ENCODE peak calls at places on chromosomes 2 and 18, in eight cellular contexts. H is hepatocyte, Q is fibroblast of lung, K is aorta, E is heart left ventricle, B is K562, Y is MM.1S, R is OCI-LY7. V is an unnamed sample. For H3K9me3, the result is how much of the 10 kb centered on the place peaks cover.

GRCh38 chr2:201130524-201131186 is 14.7 kb downstream of the CFLAR start:
- DNase-seq in H (no peak), Q (peak), K (no peak), E (no peak), B (no peak), Y (no peak), R (peak), V (no peak)

GRCh38 chr2:23037596-23037995 is 347.4 kb upstream of the KLHL29 start:
- DNase-seq in H (no peak), Q (no peak), K (no peak), E (no peak), B (no peak), Y (no peak), R (no peak), V (no peak)

GRCh38 chr2:19876751-19877150 is 25.0 kb downstream of the TTC32 start:
- DNase-seq in H (no peak), Q (peak), K (no peak), E (no peak), B (no peak), Y (no peak), R (no peak), V (no peak)

GRCh38 chr2:168639024-168639423 is 163.4 kb upstream of the NOSTRIN start:
- DNase-seq in H (peak), Q (peak), K (no peak), E (no peak), B (no peak), Y (no peak), R (no peak), V (no peak)

GRCh38 chr18:54267688-54268087 is 1.6 kb upstream of the POLI start:
- DNase-seq in H (no peak), Q (no peak), K (no peak), E (no peak), B (no peak), Y (no peak), R (no peak), V (no peak)

GRCh38 chr2:207765541-207765940 is 4.2 kb downstream of the FZD5 start:
- DNase-seq in H (peak), Q (no peak), K (no peak), E (no peak), B (peak), Y (no peak), R (no peak), V (no peak)

GRCh38 chr2:129014432-129014831 is 695.8 kb upstream of the HS6ST1 start:
- DNase-seq in H (no peak), Q (no peak), K (no peak), E (no peak), B (no peak), Y (no peak), R (no peak), V (no peak)

GRCh38 chr2:236862961-236863728 is 222.5 kb upstream of the COPS8 start:
- DNase-seq in H (no peak), Q (peak), K (no peak), E (no peak), B (no peak), Y (no peak), R (no peak), V (no peak)

GRCh38 chr2:230762317-230762896 is 49.8 kb downstream of the CAB39 start:
- DNase-seq in H (peak), Q (peak), K (no peak), E (no peak), B (peak), Y (peak), R (peak), V (no peak)

GRCh38 chr2:68158134-68158447 is 403 bp downstream of the PNO1 start:
- DNase-seq in H (no peak), Q (peak), K (no peak), E (no peak), B (no peak), Y (no peak), R (no peak), V (no peak)

GRCh38 chr18:12366379-12366778 is 10.6 kb downstream of the AFG3L2 start:
- DNase-seq in H (no peak), Q (no peak), K (no peak), E (no peak), B (no peak), Y (no peak), R (no peak), V (no peak)

GRCh38 chr18:62963522-62963921 is 248.2 kb downstream of the PHLPP1 start:
- DNase-seq in H (peak), Q (no peak), K (no peak), E (no peak), B (no peak), Y (no peak), R (no peak), V (no peak)

GRCh38 chr2:240585101-240585500 is 1.4 kb upstream of the CAPN10 start:
- DNase-seq in H (no peak), Q (no peak), K (no peak), E (no peak), B (no peak), Y (peak), R (peak), V (no peak)

GRCh38 chr2:28663359-28663758 is 88.3 kb upstream of the PPP1CB start:
- DNase-seq in H (peak), Q (peak), K (peak), E (no peak), B (no peak), Y (no peak), R (no peak), V (no peak)

GRCh38 chr2:215901796-215902195 is 111.6 kb downstream of the MREG start:
- DNase-seq in H (no peak), Q (no peak), K (no peak), E (no peak), B (no peak), Y (no peak), R (no peak), V (no peak)

GRCh38 chr2:10944799-10945198 is 33.1 kb downstream of the KCNF1 start:
- DNase-seq in H (no peak), Q (no peak), K (no peak), E (no peak), B (no peak), Y (no peak), R (no peak), V (no peak)

GRCh38 chr18:49031511-49032188 is 80.9 kb upstream of the SMAD7 start:
- DNase-seq in H (peak), Q (no peak), K (peak), E (no peak), B (no peak), Y (no peak), R (no peak), V (no peak)

GRCh38 chr2:232957607-232958211 is 55.3 kb downstream of the NGEF start:
- DNase-seq in H (no peak), Q (no peak), K (no peak), E (no peak), B (no peak), Y (peak), R (peak), V (no peak)

GRCh38 chr2:59383473-59383872 is 1142.3 kb upstream of the FANCL start:
- DNase-seq in H (no peak), Q (no peak), K (no peak), E (no peak), B (no peak), Y (no peak), R (no peak), V (no peak)

GRCh38 chr2:104854507-104855173 is 725 bp downstream of the POU3F3 start:
- DNase-seq in H (no peak), Q (peak), K (no peak), E (no peak), B (no peak), Y (no peak), R (peak), V (no peak)

GRCh38 chr2:237201461-237202287 is 116.0 kb downstream of the COPS8 start:
- DNase-seq in H (peak), Q (peak), K (peak), E (no peak), B (peak), Y (no peak), R (no peak), V (peak)

GRCh38 chr2:8663997-8664396 is 17.9 kb upstream of the ID2 start:
- DNase-seq in H (no peak), Q (no peak), K (no peak), E (no peak), B (no peak), Y (no peak), R (no peak), V (peak)

GRCh38 chr2:89833780-89834117 is 1142.3 kb downstream of the RPIA start:
- DNase-seq in H (peak), Q (peak), K (no peak), E (no peak), B (no peak), Y (no peak), R (no peak), V (no peak)

GRCh38 chr18:52333860-52334259 is 6.1 kb upstream of the DCC start:
- DNase-seq in H (no peak), Q (no peak), K (no peak), E (no peak), B (no peak), Y (peak), R (no peak), V (no peak)

GRCh38 chr2:217834744-217835513 is 167.9 kb downstream of the TNS1 start:
- DNase-seq in H (no peak), Q (no peak), K (no peak), E (peak), B (no peak), Y (no peak), R (no peak), V (no peak)
- H3K27ac ChIP-seq in H (no peak), Q (no peak), K (no peak), E (peak), B (no peak), Y (no peak), R (no peak), V (no peak)

GRCh38 chr2:3974765-3975164 is 271.4 kb downstream of the DCDC2C start:
- DNase-seq in H (no peak), Q (no peak), K (no peak), E (no peak), B (no peak), Y (no peak), R (no peak), V (no peak)
- H3K9me3 ChIP-seq in H (under half), Q (under half), K (under half), E (under half), B (under half), Y (under half), R (under half), V (under half)

GRCh38 chr2:198316852-198317395 is 512.5 kb downstream of the PLCL1 start:
- DNase-seq in H (no peak), Q (no peak), K (no peak), E (no peak), B (no peak), Y (no peak), R (no peak), V (no peak)

GRCh38 chr2:198315791-198316190 is 511.4 kb downstream of the PLCL1 start:
- DNase-seq in H (no peak), Q (peak), K (no peak), E (no peak), B (no peak), Y (no peak), R (no peak), V (no peak)

GRCh38 chr2:198316231-198316630 is 511.8 kb downstream of the PLCL1 start:
- DNase-seq in H (no peak), Q (no peak), K (no peak), E (no peak), B (no peak), Y (no peak), R (no peak), V (no peak)

GRCh38 chr2:198312621-198313483 is 508.5 kb downstream of the PLCL1 start:
- DNase-seq in H (no peak), Q (no peak), K (no peak), E (no peak), B (no peak), Y (no peak), R (no peak), V (no peak)

DNA sequence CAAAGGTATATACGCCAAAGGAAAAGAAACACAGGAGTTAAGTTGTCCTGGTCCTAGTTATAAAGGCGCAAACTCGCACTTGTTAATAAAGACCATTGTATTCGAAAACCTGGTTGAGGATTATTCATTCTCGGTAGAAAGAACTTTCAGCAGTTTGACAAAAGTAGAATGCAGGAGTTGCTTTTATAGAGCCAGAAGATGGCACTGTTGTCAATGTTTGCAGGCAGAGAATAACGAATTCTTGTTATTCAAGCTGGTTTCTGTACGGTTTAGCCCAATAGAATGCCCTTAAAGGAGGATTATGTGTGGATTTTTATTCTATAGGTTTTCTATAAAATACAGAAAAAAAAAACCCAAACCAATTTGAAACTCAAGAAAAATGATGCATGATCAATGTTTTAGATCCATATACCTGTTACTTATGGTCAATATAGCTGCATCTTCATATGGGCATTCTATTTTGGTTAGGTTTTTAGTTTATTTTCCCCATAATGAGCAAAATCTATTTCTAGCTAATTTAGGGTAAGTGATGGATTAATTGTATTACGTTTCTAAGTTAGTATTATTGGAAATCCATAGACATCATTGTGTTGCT is 510.3 kb downstream of the PLCL1 start:
- DNase-seq in H (peak), Q (peak), K (no peak), E (no peak), B (no peak), Y (peak), R (peak), V (no peak)
- H3K4me3 ChIP-seq in H (no peak), Q (no peak), K (no peak), E (no peak), B (no peak), Y (no peak), R (no peak), V (no peak)

GRCh38 chr2:64915510-64915900 is 73.7 kb upstream of the SLC1A4 start:
- DNase-seq in H (no peak), Q (no peak), K (no peak), E (no peak), B (no peak), Y (peak), R (peak), V (no peak)

GRCh38 chr2:64918220-64918886 is 70.8 kb upstream of the SLC1A4 start:
- DNase-seq in H (no peak), Q (no peak), K (no peak), E (no peak), B (no peak), Y (peak), R (no peak), V (no peak)

GRCh38 chr2:64922482-64923384 is 66.5 kb upstream of the SLC1A4 start:
- DNase-seq in H (no peak), Q (no peak), K (no peak), E (no peak), B (no peak), Y (no peak), R (peak), V (no peak)

GRCh38 chr2:64923385-64923710 is 65.9 kb upstream of the SLC1A4 start:
- DNase-seq in H (no peak), Q (no peak), K (no peak), E (no peak), B (no peak), Y (no peak), R (peak), V (no peak)

GRCh38 chr2:64919261-64919660 is 69.9 kb upstream of the SLC1A4 start:
- DNase-seq in H (no peak), Q (no peak), K (no peak), E (no peak), B (no peak), Y (no peak), R (no peak), V (no peak)
- H3K27ac ChIP-seq in H (no peak), Q (no peak), K (no peak), E (no peak), B (no peak), Y (peak), R (no peak), V (no peak)

GRCh38 chr2:95332036-95332435 is 34.9 kb downstream of the KCNIP3 start:
- DNase-seq in H (no peak), Q (no peak), K (peak), E (peak), B (no peak), Y (no peak), R (no peak), V (no peak)

GRCh38 chr2:95329891-95330822 is 33.0 kb downstream of the KCNIP3 start:
- DNase-seq in H (no peak), Q (no peak), K (no peak), E (peak), B (no peak), Y (no peak), R (no peak), V (no peak)

GRCh38 chr2:95331606-95332005 is 34.5 kb downstream of the KCNIP3 start:
- DNase-seq in H (no peak), Q (no peak), K (peak), E (peak), B (no peak), Y (no peak), R (no peak), V (no peak)

GRCh38 chr2:95329401-95329800 is 32.3 kb downstream of the KCNIP3 start:
- DNase-seq in H (no peak), Q (no peak), K (no peak), E (peak), B (no peak), Y (no peak), R (no peak), V (no peak)

GRCh38 chr2:95330939-95331338 is 33.8 kb downstream of the KCNIP3 start:
- DNase-seq in H (no peak), Q (no peak), K (peak), E (peak), B (no peak), Y (no peak), R (no peak), V (no peak)
- H3K9me3 ChIP-seq in H (under half), Q (under half), K (under half), E (under half), B (under half), Y (under half), R (under half), V (under half)

GRCh38 chr2:174023591-174024523 is 58.7 kb upstream of the SP3 start:
- DNase-seq in H (peak), Q (peak), K (peak), E (no peak), B (no peak), Y (no peak), R (no peak), V (peak)
- H3K4me3 ChIP-seq in H (no peak), Q (no peak), K (no peak), E (peak), B (no peak), Y (no peak), R (no peak), V (no peak)

GRCh38 chr2:14524803-14525080 is 107.8 kb upstream of the LRATD1 start:
- DNase-seq in H (no peak), Q (no peak), K (no peak), E (no peak), B (no peak), Y (no peak), R (no peak), V (no peak)
- H3K27ac ChIP-seq in H (no peak), Q (no peak), K (no peak), E (no peak), B (no peak), Y (no peak), R (no peak), V (no peak)

DNA sequence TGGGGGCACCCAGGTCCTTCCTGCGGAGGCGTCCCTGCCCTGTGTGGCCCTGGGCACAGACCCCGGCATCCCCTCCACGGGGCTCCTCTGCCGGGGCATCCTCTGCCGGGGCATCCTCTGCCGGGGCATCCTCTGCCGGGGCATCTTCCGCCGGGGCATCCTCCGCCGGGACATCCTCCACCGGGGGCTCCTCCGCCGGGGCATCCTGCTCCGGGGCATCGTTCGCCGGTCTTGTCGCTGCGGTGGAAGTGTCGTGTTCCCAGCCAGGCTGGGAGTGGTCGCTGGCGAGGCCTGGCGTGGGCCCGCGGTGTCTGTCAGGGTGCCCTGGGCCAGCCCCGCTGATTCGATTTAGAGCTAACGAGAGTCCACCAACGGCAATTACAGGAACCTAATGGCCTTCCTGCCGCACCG is 115.0 kb downstream of the NFATC1 start:
- DNase-seq in H (no peak), Q (no peak), K (peak), E (peak), B (no peak), Y (no peak), R (no peak), V (peak)
- H3K9me3 ChIP-seq in H (under half), Q (under half), K (under half), E (under half), B (under half), Y (under half), R (under half), V (under half)

DNA sequence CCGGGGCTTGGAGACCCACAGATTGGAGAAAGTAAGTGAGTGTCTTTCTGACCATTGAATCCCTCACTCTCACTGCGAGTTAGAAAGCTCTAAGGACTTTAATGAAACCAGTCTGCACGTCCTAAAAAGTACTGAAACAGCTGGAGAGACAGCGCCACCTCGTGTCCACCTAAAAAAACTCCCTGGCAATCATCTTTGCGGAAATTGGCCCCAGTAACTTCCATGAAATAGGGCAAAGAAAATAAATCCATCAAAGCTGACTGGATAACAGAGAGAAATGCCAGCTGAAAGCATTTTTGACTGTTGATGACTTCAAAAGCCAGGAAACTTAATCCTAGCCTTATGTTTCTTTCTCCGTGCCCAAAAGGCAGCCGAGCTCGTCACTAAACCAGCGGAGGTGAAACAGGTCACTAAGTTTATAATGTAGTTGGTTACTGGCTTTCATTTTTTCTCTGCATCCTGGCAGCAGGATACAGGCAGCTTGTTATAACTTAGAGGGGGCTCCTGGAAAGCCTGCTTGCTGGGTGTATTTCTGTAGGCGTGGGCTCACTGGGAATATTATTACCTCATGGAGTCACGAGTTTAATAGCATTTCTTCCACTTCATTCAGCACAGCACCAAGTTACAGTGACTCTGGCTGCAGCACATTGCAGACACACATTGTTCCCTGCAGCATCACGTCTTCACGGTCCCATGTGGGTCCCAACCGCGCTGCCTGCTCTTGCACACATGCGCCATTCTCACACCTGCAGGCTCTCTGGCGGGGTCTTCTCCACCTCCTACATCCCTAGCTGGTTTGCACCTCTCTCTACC is 266.5 kb downstream of the HRH4 start:
- DNase-seq in H (peak), Q (peak), K (peak), E (no peak), B (peak), Y (peak), R (peak), V (peak)
- H3K4me3 ChIP-seq in H (no peak), Q (peak), K (peak), E (peak), B (no peak), Y (peak), R (no peak), V (no peak)

V was measured in ovary.